ENCODE peak calls at places on chromosomes 7 and 10, in eight cellular contexts. H, I, K, C, W, D, P and O are unnamed samples. For H3K4me1, the result is how much of the 10 kb centered on the place peaks cover.

GRCh38 chr10:14477408-14477710 is 146.6 kb upstream of the FRMD4A start:
- DNase-seq in W (no peak), I (peak), C (no peak), D (no peak), P (no peak), K (no peak), H (no peak), O (no peak)

GRCh38 chr10:21134645-21135395 is 237.7 kb upstream of the NEBL start:
- DNase-seq in K (no peak), H (no peak), I (no peak), W (no peak), C (no peak), P (peak), D (no peak), O (no peak)

GRCh38 chr7:64876792-64877713 is 26.0 kb upstream of the ZNF273 start:
- DNase-seq in I (no peak), P (no peak), C (peak), H (peak), W (no peak), K (peak), D (peak), O (peak)

GRCh38 chr7:46630031-46630430 is 709.0 kb upstream of the IGFBP3 start:
- DNase-seq in C (no peak), I (peak), W (no peak), P (no peak), D (no peak), H (no peak), K (no peak), O (peak)

GRCh38 chr7:68629-69028 is 123.7 kb upstream of the FAM20C start:
- DNase-seq in K (no peak), H (peak), C (peak), P (no peak), W (no peak), I (no peak), D (no peak), O (peak)

GRCh38 chr10:75475470-75476182 is 44.2 kb downstream of the LRMDA start:
- DNase-seq in C (peak), K (no peak), H (no peak), P (no peak), I (no peak), W (no peak), D (no peak), O (no peak)

GRCh38 chr10:49047128-49047639 is 68.1 kb downstream of the VSTM4 start:
- DNase-seq in I (no peak), W (no peak), K (no peak), H (no peak), D (no peak), P (no peak), C (no peak), O (no peak)

GRCh38 chr10:60809157-60809556 is 30.9 kb downstream of the CDK1 start:
- DNase-seq in C (no peak), P (peak), H (no peak), W (no peak), D (no peak), I (peak), K (no peak), O (no peak)

GRCh38 chr7:141649137-141649864 is 52.7 kb downstream of the DENND11 start:
- DNase-seq in I (no peak), D (no peak), P (no peak), H (peak), K (no peak), C (no peak), W (no peak), O (peak)

GRCh38 chr10:70053896-70054641 is 1.4 kb downstream of the MACROH2A2 start:
- DNase-seq in D (peak), C (peak), H (peak), I (no peak), K (no peak), P (peak), W (no peak), O (no peak)

GRCh38 chr10:110764793-110765512 is 106.8 kb upstream of the PDCD4 start:
- DNase-seq in H (no peak), C (no peak), W (no peak), P (no peak), I (no peak), D (no peak), K (no peak), O (no peak)

GRCh38 chr7:71343821-71344341 is 211.9 kb downstream of the GALNT17 start:
- DNase-seq in K (no peak), H (no peak), D (no peak), P (no peak), I (no peak), C (no peak), W (no peak), O (no peak)

GRCh38 chr10:50275650-50276235 is 24.4 kb upstream of the ASAH2 start:
- DNase-seq in W (no peak), I (peak), C (peak), P (peak), D (peak), H (peak), K (peak), O (no peak)

GRCh38 chr7:123824754-123825067 is 20.3 kb upstream of the HYAL4 start:
- DNase-seq in K (no peak), P (peak), H (no peak), W (no peak), D (no peak), C (no peak), I (no peak), O (no peak)

GRCh38 chr7:140512317-140513000 is 33.2 kb upstream of the MKRN1 start:
- DNase-seq in K (no peak), D (no peak), P (peak), C (no peak), W (no peak), H (no peak), I (no peak), O (no peak)

GRCh38 chr7:157520249-157520648 is 183.4 kb downstream of the DNAJB6 start:
- DNase-seq in I (no peak), K (no peak), D (no peak), W (no peak), P (no peak), C (no peak), H (no peak), O (no peak)

GRCh38 chr10:73780301-73780700 is 1.5 kb upstream of the CHCHD1 start:
- DNase-seq in I (no peak), K (no peak), H (no peak), P (no peak), W (no peak), C (no peak), D (no peak), O (no peak)

GRCh38 chr7:116280803-116281202 is 70.5 kb downstream of the TES start:
- DNase-seq in P (no peak), H (no peak), C (no peak), D (no peak), W (no peak), I (no peak), K (no peak), O (no peak)

GRCh38 chr10:86594535-86594934 is 59.8 kb upstream of the OPN4 start:
- DNase-seq in P (peak), I (peak), W (no peak), C (no peak), K (no peak), H (peak), D (no peak), O (peak)

GRCh38 chr10:132182591-132182990 is 4.2 kb upstream of the DPYSL4 start:
- DNase-seq in K (no peak), D (no peak), C (no peak), P (no peak), W (no peak), I (no peak), H (no peak), O (no peak)

GRCh38 chr7:96303686-96304443 is 18.0 kb downstream of the SLC25A13 start:
- DNase-seq in W (no peak), C (no peak), K (no peak), H (no peak), D (no peak), I (peak), P (peak), O (no peak)

GRCh38 chr10:43160067-43160918 is 22.0 kb downstream of the CSGALNACT2 start:
- DNase-seq in W (peak), I (peak), P (peak), D (no peak), K (no peak), C (no peak), H (no peak), O (peak)

GRCh38 chr10:94085288-94085687 is 91.6 kb downstream of the PLCE1 start:
- DNase-seq in W (no peak), C (no peak), P (no peak), K (no peak), I (peak), H (no peak), D (no peak), O (no peak)

GRCh38 chr10:21950566-21950965 is 53.0 kb downstream of the DNAJC1 start:
- DNase-seq in D (no peak), P (no peak), W (no peak), I (no peak), C (no peak), K (no peak), H (no peak), O (no peak)

GRCh38 chr10:119222966-119223386 is 15.6 kb downstream of the GRK5 start:
- DNase-seq in I (peak), H (no peak), K (no peak), P (no peak), D (no peak), W (no peak), C (no peak), O (peak)

GRCh38 chr7:105224884-105225651 is 163.7 kb downstream of the SRPK2 start:
- DNase-seq in C (no peak), H (peak), D (no peak), K (no peak), W (peak), I (peak), P (peak), O (peak)

GRCh38 chr7:150969483-150969874 is 8.6 kb downstream of the KCNH2 start:
- DNase-seq in I (no peak), H (no peak), W (no peak), D (no peak), P (no peak), K (no peak), C (no peak), O (no peak)

GRCh38 chr7:100372256-100372655 is 1.0 kb upstream of the PILRA start:
- DNase-seq in P (no peak), H (peak), D (no peak), W (no peak), I (peak), C (no peak), K (no peak), O (no peak)

GRCh38 chr10:32692174-32692573 is 246.2 kb downstream of the CCDC7 start:
- DNase-seq in D (peak), K (no peak), I (peak), W (peak), P (peak), H (no peak), C (no peak), O (peak)

GRCh38 chr7:77867208-77867915 is 68.8 kb downstream of the PHTF2 start:
- DNase-seq in P (peak), D (no peak), I (peak), K (no peak), C (no peak), H (no peak), W (no peak), O (peak)

GRCh38 chr10:121597504-121598241 is 571 bp downstream of the FGFR2 start:
- DNase-seq in H (peak), C (peak), P (no peak), D (peak), I (no peak), W (no peak), K (peak), O (no peak)

GRCh38 chr10:112286837-112287818 is 3.9 kb downstream of the TECTB start:
- DNase-seq in P (no peak), W (no peak), H (no peak), K (no peak), I (no peak), D (no peak), C (no peak), O (no peak)

GRCh38 chr10:44706745-44707144 is 204.4 kb upstream of the TMEM72 start:
- DNase-seq in I (peak), K (no peak), C (no peak), W (no peak), H (no peak), P (peak), D (no peak), O (peak)

GRCh38 chr7:122143751-122144711 is at the start of gene AASS:
- DNase-seq in I (peak), K (peak), D (peak), P (peak), H (peak), W (peak), C (peak), O (peak)

GRCh38 chr7:26183545-26184282 is 16.8 kb downstream of the HNRNPA2B1 start:
- DNase-seq in P (peak), K (no peak), D (no peak), C (no peak), I (no peak), W (no peak), H (no peak), O (no peak)

GRCh38 chr7:122965306-122965705 is 30.2 kb downstream of the TAS2R16 start:
- DNase-seq in K (no peak), C (no peak), W (no peak), I (no peak), D (no peak), H (no peak), P (no peak), O (no peak)

GRCh38 chr7:50497068-50497642 is 47.0 kb upstream of the FIGNL1 start:
- DNase-seq in D (no peak), K (no peak), H (peak), P (no peak), C (no peak), W (no peak), I (peak), O (no peak)
- H3K4me2 ChIP-seq in D (no peak), K (no peak), H (no peak), P (no peak), C (no peak), W (no peak), I (no peak), O (no peak)

DNA sequence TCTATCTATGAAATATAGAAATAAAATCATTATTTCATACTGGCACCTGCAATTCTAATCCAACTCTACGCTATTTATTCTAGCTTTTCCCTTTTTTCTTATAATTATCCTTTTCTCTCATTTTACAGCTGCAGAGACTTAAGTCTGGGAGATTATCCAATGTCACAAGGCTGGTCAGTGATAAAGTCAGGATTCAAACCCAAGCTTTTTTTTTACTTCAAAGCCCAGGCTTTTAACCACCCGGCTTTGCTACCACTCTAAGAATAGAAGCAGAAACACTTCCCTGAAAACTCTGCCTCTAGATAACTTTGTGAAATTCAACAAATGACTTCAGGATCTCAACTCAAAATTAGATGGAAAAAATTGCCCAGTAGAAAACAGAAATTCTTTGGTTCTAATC is 552.5 kb downstream of the IPMK start:
- DNase-seq in H (no peak), P (no peak), K (no peak), I (no peak), D (no peak), C (no peak), W (no peak), O (no peak)
- H3K4me1 ChIP-seq in H (under half), P (under half), K (under half), I (under half), D (under half), C (under half), W (under half), O (under half)

DNA sequence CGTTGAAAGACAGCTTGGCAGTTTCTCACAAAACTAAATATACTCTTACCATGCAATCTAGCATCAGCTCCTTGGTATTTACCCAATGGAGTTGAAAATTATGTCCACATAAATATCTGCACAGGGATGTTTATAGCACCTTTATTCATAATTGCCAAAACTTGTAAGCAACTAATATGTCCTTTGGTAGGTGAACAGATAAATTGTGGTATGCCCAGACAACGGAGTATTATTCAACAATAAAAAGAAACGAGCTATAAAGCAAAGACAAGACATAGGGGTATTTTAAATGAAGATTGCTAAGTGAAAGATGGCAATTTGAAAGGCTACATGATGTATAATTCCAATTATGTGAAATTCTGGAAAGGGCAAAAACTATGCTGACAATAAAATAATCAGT is 162.5 kb upstream of the PTN start:
- DNase-seq in P (no peak), K (no peak), W (no peak), I (no peak), C (no peak), D (no peak), H (no peak), O (no peak)
- H3K4me3 ChIP-seq in P (no peak), K (no peak), W (no peak), I (no peak), C (no peak), D (no peak), H (no peak), O (no peak)

GRCh38 chr7:87155788-87156187 is 3.5 kb downstream of the DMTF1 start:
- DNase-seq in I (peak), W (no peak), D (no peak), C (no peak), P (no peak), K (no peak), H (no peak), O (no peak)
- H3K4me2 ChIP-seq in I (peak), W (peak), D (peak), C (no peak), P (peak), K (no peak), H (no peak), O (peak)

GRCh38 chr10:107899075-107899474 is 734.6 kb upstream of the SORCS1 start:
- DNase-seq in C (peak), K (no peak), D (no peak), P (peak), W (no peak), I (no peak), H (peak), O (no peak)

GRCh38 chr10:107889101-107889500 is 724.6 kb upstream of the SORCS1 start:
- DNase-seq in C (no peak), K (no peak), I (no peak), H (no peak), D (no peak), P (peak), W (no peak), O (no peak)

GRCh38 chr10:107899663-107900062 is 735.2 kb upstream of the SORCS1 start:
- DNase-seq in W (no peak), K (no peak), I (no peak), H (no peak), P (no peak), C (no peak), D (no peak), O (no peak)

GRCh38 chr10:107898392-107898791 is 733.9 kb upstream of the SORCS1 start:
- DNase-seq in D (no peak), I (no peak), K (no peak), C (no peak), P (peak), W (no peak), H (peak), O (no peak)

DNA sequence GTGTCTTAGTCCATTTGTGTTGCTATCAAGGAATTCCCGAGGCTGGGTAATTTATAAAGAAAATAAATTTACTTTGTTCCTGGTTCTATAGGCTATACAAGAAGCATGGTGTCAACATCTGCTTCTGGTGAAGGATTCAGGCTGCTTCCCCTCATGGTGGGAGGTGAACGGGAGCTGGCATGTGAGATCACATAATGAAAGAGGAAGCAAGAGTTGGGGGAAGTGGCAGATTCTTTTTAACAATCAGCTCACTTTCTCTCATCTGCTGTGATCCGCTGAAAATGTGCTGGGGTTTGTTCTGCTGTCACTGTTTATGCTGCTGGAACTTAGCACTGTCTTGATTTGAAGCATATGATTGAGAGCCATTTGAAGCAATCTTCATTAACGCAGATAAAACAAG is 730.0 kb upstream of the SORCS1 start:
- DNase-seq in D (no peak), C (peak), W (no peak), K (no peak), H (peak), I (no peak), P (no peak), O (no peak)
- H3K4me1 ChIP-seq in D (under half), C (under half), W (under half), K (under half), H (under half), I (under half), P (under half), O (under half)

DNA sequence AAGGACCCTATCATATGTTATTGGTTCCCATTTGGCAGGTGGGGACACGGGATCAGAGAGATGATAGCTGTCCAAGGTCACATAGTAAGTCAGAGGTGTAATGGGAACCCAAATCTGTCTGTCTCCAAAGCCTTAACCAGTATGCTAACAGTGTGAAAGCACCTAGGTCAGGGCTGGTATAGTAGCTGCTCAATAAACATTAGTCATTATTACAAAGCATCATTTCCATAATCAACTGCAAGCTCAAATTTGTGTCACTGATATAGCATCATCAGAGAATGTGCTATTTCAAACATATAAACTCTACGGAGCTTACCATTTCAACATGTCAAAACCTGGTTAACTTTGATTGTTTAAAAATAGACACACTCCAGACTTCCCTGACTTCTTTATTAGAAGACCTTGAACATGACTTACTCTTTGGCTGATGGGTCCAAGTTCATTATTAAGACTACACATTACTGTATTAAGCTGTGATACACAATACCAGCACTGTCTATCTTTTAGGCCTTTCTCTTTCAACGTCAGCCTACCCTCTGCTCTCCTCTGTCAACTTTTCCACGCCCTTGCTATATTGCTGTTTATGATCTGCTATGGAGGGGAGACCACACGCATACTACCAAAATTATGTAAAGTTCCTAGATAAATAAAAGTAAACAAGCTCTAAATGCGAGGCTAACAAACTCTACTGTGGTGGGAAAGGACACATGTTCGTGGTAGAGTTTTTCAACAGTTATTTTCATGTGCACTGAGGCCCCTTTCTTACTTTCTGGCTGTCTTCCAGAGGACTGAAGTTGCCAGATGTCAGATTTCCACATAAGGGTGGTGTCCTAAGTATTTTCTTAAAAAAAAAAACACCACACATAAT is 33.6 kb downstream of the DNMBP start:
- DNase-seq in C (no peak), K (no peak), H (no peak), P (no peak), W (no peak), D (no peak), I (peak), O (no peak)
- H3K4me3 ChIP-seq in C (no peak), K (no peak), H (no peak), P (no peak), W (no peak), D (no peak), I (peak), O (peak)